ENCODE peak calls at places on chromosome 6, in four cellular contexts. Y is suprapubic skin; E is CD8-positive, alpha-beta T cell; N is stomach. X is an unnamed sample.

GRCh38 chr6:93419304-93420162 is at the start of gene EPHA7:
- DNase-seq in Y (peak), E (peak), N (peak), X (peak)

GRCh38 chr6:139753198-139753861 is 378.9 kb upstream of the CITED2 start:
- DNase-seq in N (no peak), E (no peak), Y (no peak), X (no peak)

GRCh38 chr6:69825904-69826303 is 29.1 kb upstream of the LMBRD1 start:
- DNase-seq in E (no peak), N (no peak), Y (no peak), X (no peak)

GRCh38 chr6:76000629-76001028 is 71.8 kb downstream of the IMPG1 start:
- DNase-seq in Y (no peak), N (no peak), E (no peak), X (no peak)

GRCh38 chr6:154733610-154734379 is 579 bp downstream of the SCAF8 start:
- DNase-seq in Y (peak), E (peak), N (peak), X (peak)

GRCh38 chr6:107819976-107820551 is 4.0 kb downstream of the SCML4 start:
- DNase-seq in N (no peak), E (peak), Y (no peak), X (no peak)

GRCh38 chr6:166309977-166310376 is 1.8 kb upstream of the PRR18 start:
- DNase-seq in N (no peak), E (no peak), Y (no peak), X (no peak)

GRCh38 chr6:169340395-169340794 is 86.7 kb upstream of the THBS2 start:
- DNase-seq in N (no peak), E (no peak), Y (no peak), X (no peak)

GRCh38 chr6:14278436-14278835 is 160.9 kb downstream of the CD83 start:
- DNase-seq in E (no peak), Y (no peak), N (no peak), X (peak)

GRCh38 chr6:2623348-2623747 is 127.4 kb downstream of the MYLK4 start:
- DNase-seq in N (no peak), Y (no peak), E (no peak), X (no peak)

GRCh38 chr6:121339639-121340226 is 5.5 kb upstream of the TBC1D32 start:
- DNase-seq in E (no peak), Y (no peak), N (no peak), X (no peak)

GRCh38 chr6:107634147-107635057 is 144.5 kb downstream of the SOBP start:
- DNase-seq in E (no peak), Y (no peak), N (no peak), X (no peak)

DNA sequence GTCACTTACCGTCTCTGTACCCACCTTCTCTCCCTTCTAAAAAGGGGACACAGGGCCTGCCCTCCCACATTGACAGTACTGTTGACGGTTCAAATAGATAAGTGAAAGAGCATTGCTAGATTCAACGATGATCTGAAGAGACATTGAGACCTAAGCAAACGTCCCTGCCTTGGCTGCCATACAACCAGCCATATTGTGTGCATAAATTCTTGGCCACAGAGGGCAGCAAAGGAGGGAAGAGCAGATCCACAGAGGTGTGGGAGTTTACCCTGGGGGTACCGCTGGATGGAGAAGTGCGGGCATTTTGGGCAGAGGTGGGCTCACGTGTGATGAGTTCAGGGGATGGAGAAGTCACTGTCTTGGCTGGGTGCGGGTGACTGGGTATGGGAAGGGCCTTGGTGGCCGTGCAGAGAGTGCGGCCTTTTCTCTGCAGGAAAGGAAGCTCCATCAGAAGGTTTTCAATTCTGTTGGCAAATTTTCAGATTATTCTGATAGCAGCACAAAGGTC is 85.6 kb downstream of the POPDC3 start:
- DNase-seq in Y (no peak), N (no peak), E (no peak), X (no peak)
- TF ChIP-seq CTCF in Y (no peak), N (no peak), E (no peak), X (no peak)

GRCh38 chr6:39844866-39845265 is 52.7 kb downstream of the DAAM2 start:
- DNase-seq in N (no peak), Y (no peak), E (no peak), X (no peak)

GRCh38 chr6:39849764-39850163 is 57.6 kb downstream of the DAAM2 start:
- DNase-seq in Y (no peak), N (no peak), E (no peak), X (no peak)

GRCh38 chr6:39849228-39849627 is 57.1 kb downstream of the DAAM2 start:
- DNase-seq in E (no peak), Y (no peak), N (no peak), X (no peak)

GRCh38 chr6:39848171-39848570 is 56.0 kb downstream of the DAAM2 start:
- DNase-seq in Y (no peak), N (no peak), E (no peak), X (no peak)

GRCh38 chr6:39847216-39847615 is 55.0 kb downstream of the DAAM2 start:
- DNase-seq in N (peak), E (no peak), Y (no peak), X (no peak)
- TF ChIP-seq CTCF in N (no peak), E (no peak), Y (no peak), X (no peak)

GRCh38 chr6:63816979-63817436 is 181.4 kb downstream of the PHF3 start:
- DNase-seq in Y (no peak), E (no peak), N (no peak), X (no peak)
- TF ChIP-seq CTCF in Y (no peak), E (no peak), N (no peak), X (peak)

GRCh38 chr6:9039258-9039657 is 603.9 kb upstream of the SLC35B3 start:
- DNase-seq in Y (no peak), E (no peak), N (no peak), X (no peak)
- TF ChIP-seq CTCF in Y (no peak), E (no peak), N (no peak), X (no peak)

GRCh38 chr6:31473780-31474725 is 23.9 kb upstream of the MICB start:
- DNase-seq in E (no peak), N (no peak), Y (no peak), X (no peak)

GRCh38 chr6:31478186-31478950 is 19.6 kb upstream of the MICB start:
- DNase-seq in N (no peak), E (no peak), Y (no peak), X (no peak)

GRCh38 chr6:31477521-31477920 is 20.4 kb upstream of the MICB start:
- DNase-seq in N (no peak), Y (no peak), E (no peak), X (no peak)

GRCh38 chr6:31474871-31475286 is 23.1 kb upstream of the MICB start:
- DNase-seq in E (no peak), N (no peak), Y (no peak), X (no peak)

GRCh38 chr6:31476515-31477139 is 21.3 kb upstream of the MICB start:
- DNase-seq in Y (no peak), N (no peak), E (no peak), X (no peak)
- TF ChIP-seq CTCF in Y (no peak), N (no peak), E (no peak), X (no peak)

X was measured in neural crest cell.